ENCODE peak calls at places on chromosomes 6 and 20, in six cellular contexts. I is right cardiac atrium; H is naive thymus-derived CD4-positive, alpha-beta T cell; L is adrenal gland; E is Right ventricle myocardium superior; Y is cardiac muscle cell. D is an unnamed sample.

GRCh38 chr20:44461142-44461802 is 14.4 kb upstream of the TTPAL start:
- DNase-seq in I (no peak), Y (no peak), L (no peak), E (no peak), H (no peak), D (no peak)

GRCh38 chr20:50992336-50992732 is 30.6 kb downstream of the KCNG1 start:
- DNase-seq in H (no peak), L (no peak), I (no peak), E (no peak), Y (no peak), D (no peak)

GRCh38 chr6:138194221-138194620 is 24.1 kb downstream of the PBOV1 start:
- DNase-seq in E (no peak), L (no peak), H (no peak), I (no peak), Y (no peak), D (no peak)

GRCh38 chr6:111711476-111711875 is 105.8 kb upstream of the TRAF3IP2 start:
- DNase-seq in I (peak; percentile 80), H (no peak), Y (no peak), E (peak; percentile 70), L (no peak), D (no peak)

GRCh38 chr6:114342086-114342825 is 567 bp downstream of the HS3ST5 start:
- DNase-seq in E (peak; percentile 34), L (no peak), Y (peak; percentile 66), I (no peak), H (no peak), D (no peak)

GRCh38 chr6:54980511-54981275 is 134.1 kb downstream of the FAM83B start:
- DNase-seq in E (no peak), L (no peak), H (no peak), I (no peak), Y (no peak), D (peak; percentile 64)

GRCh38 chr6:128508588-128509296 is 11.7 kb downstream of the PTPRK start:
- DNase-seq in L (no peak), E (no peak), I (no peak), Y (no peak), H (no peak), D (peak; percentile 62)

GRCh38 chr20:41094656-41095055 is 42.7 kb upstream of the PLCG1 start:
- DNase-seq in H (no peak), E (no peak), L (no peak), Y (no peak), I (no peak), D (peak; percentile 17)

GRCh38 chr6:159487636-159488035 is 205.4 kb downstream of the SOD2 start:
- DNase-seq in Y (no peak), I (no peak), E (no peak), H (no peak), L (no peak), D (peak; percentile 40)

GRCh38 chr6:31214516-31214915 is 44.0 kb upstream of the POU5F1 start:
- DNase-seq in H (no peak), E (no peak), Y (no peak), I (no peak), L (no peak), D (no peak)

GRCh38 chr20:3785240-3786125 is 1.1 kb downstream of the CENPB start:
- DNase-seq in I (peak; percentile 77), L (peak; percentile 58), H (no peak), E (no peak), Y (no peak), D (no peak)

GRCh38 chr6:147244832-147245231 is 40.6 kb downstream of the STXBP5 start:
- DNase-seq in I (no peak), L (peak; percentile 34), H (no peak), Y (no peak), E (no peak), D (no peak)

GRCh38 chr6:45951771-45952529 is 63.7 kb downstream of the CLIC5 start:
- DNase-seq in H (no peak), L (no peak), I (no peak), E (no peak), Y (no peak), D (no peak)

GRCh38 chr6:144264270-144265060 is 20.7 kb upstream of the UTRN start:
- DNase-seq in L (peak; percentile 60), Y (peak; percentile 64), H (no peak), I (no peak), E (no peak), D (peak; percentile 35)

GRCh38 chr20:33900515-33901131 is 89.5 kb downstream of the CHMP4B start:
- DNase-seq in I (no peak), L (no peak), H (no peak), Y (no peak), E (no peak), D (no peak)

GRCh38 chr6:160226118-160226541 is 32.5 kb downstream of the SLC22A2 start:
- DNase-seq in I (no peak), L (no peak), Y (no peak), E (no peak), H (peak; percentile 39), D (no peak)

GRCh38 chr20:21083825-21084325 is 22.3 kb downstream of the LINC00237 start:
- DNase-seq in E (no peak), H (no peak), Y (no peak), I (no peak), L (no peak), D (no peak)

GRCh38 chr20:38195521-38195920 is 30.5 kb upstream of the TGM2 start:
- DNase-seq in E (no peak), I (no peak), H (no peak), Y (no peak), L (no peak), D (no peak)

GRCh38 chr6:135537782-135538301 is 40.3 kb upstream of the AHI1 start:
- DNase-seq in L (no peak), E (no peak), H (peak; percentile 56), I (no peak), Y (no peak), D (no peak)

GRCh38 chr20:53691811-53692192 is 98.2 kb upstream of the ZNF217 start:
- DNase-seq in I (no peak), H (no peak), L (no peak), Y (no peak), E (no peak), D (no peak)

GRCh38 chr6:53651764-53652401 is 13.7 kb downstream of the KLHL31 start:
- DNase-seq in I (peak; percentile 86), L (peak; percentile 86), E (peak; percentile 82), Y (peak; percentile 79), H (peak; percentile 69), D (peak; percentile 79)

GRCh38 chr6:13294499-13295069 is 33.8 kb downstream of the TBC1D7 start:
- DNase-seq in L (no peak), Y (no peak), H (no peak), E (no peak), I (no peak), D (peak; percentile 11)

GRCh38 chr6:118383924-118384323 is 164.2 kb upstream of the PLN start:
- DNase-seq in E (no peak), H (no peak), I (no peak), L (no peak), Y (no peak), D (no peak)

GRCh38 chr20:8303651-8304050 is 171.6 kb downstream of the PLCB1 start:
- DNase-seq in E (no peak), L (no peak), H (no peak), I (no peak), Y (no peak), D (no peak)

GRCh38 chr20:18172379-18172778 is 34.7 kb downstream of the KAT14 start:
- DNase-seq in Y (no peak), H (no peak), E (no peak), L (no peak), I (no peak), D (no peak)

GRCh38 chr6:118896339-118897136 is 2.6 kb downstream of the ASF1A start:
- DNase-seq in Y (peak; percentile 24), E (no peak), H (no peak), I (no peak), L (no peak), D (peak; percentile 69)

GRCh38 chr6:29474996-29475395 is 12.8 kb downstream of the MAS1L start:
- DNase-seq in E (no peak), H (no peak), Y (no peak), L (no peak), I (no peak), D (no peak)

GRCh38 chr6:20213271-20213798 is 1.1 kb upstream of the MBOAT1 start:
- DNase-seq in E (no peak), I (no peak), H (no peak), Y (peak; percentile 14), L (peak; percentile 23), D (no peak)

GRCh38 chr6:166627875-166628849 is 1.1 kb upstream of the RPS6KA2 start:
- DNase-seq in E (peak; percentile 91), I (peak; percentile 93), H (peak; percentile 66), L (peak; percentile 88), Y (peak; percentile 74), D (peak; percentile 74)

GRCh38 chr20:51802170-51802745 is at the start of gene SALL4:
- DNase-seq in E (no peak), H (no peak), L (no peak), I (no peak), Y (peak; percentile 85), D (peak; percentile 89)

GRCh38 chr6:5085638-5086293 is 625 bp downstream of the PPP1R3G start:
- DNase-seq in H (no peak), I (peak; percentile 77), L (peak; percentile 65), Y (peak; percentile 70), E (peak; percentile 64), D (peak; percentile 40)

GRCh38 chr20:20743511-20744169 is 31.2 kb upstream of the RALGAPA2 start:
- DNase-seq in H (no peak), Y (peak; percentile 72), L (peak; percentile 39), E (peak; percentile 88), I (peak; percentile 94), D (peak; percentile 97)

GRCh38 chr6:8041933-8042583 is 22.1 kb downstream of the BLOC1S5 start:
- DNase-seq in Y (no peak), I (no peak), L (no peak), E (no peak), H (no peak), D (no peak)

GRCh38 chr6:18212231-18212630 is 52.1 kb downstream of the DEK start:
- DNase-seq in E (no peak), Y (no peak), H (no peak), I (no peak), L (no peak), D (no peak)

GRCh38 chr20:17419459-17419858 is 111.7 kb downstream of the BFSP1 start:
- DNase-seq in I (no peak), Y (no peak), E (no peak), L (no peak), H (no peak), D (no peak)

GRCh38 chr6:87588756-87589407 is 905 bp downstream of the RARS2 start:
- DNase-seq in E (no peak), L (no peak), I (no peak), H (no peak), Y (no peak), D (no peak)

GRCh38 chr6:46325561-46326525 is 155.1 kb upstream of the ENPP5 start:
- DNase-seq in E (peak; percentile 48), I (peak; percentile 67), H (peak; percentile 21), Y (peak; percentile 10), L (peak; percentile 20), D (peak; percentile 56)

D was measured in A673.